ENCODE peak calls at places on chromosomes 3 and 15, in seven cellular contexts. One of them, this sample, is unnamed.

GRCh38 chr3:42031808-42032475 is 59.2 kb upstream of the TRAK1 start:
- DNase-seq in adrenal gland: no peak
- DNase-seq in epithelial cell of esophagus: no peak
- DNase-seq in brain microvascular endothelial cell: no peak
- DNase-seq in spleen: no peak
- DNase-seq in fibroblast of mammary gland: no peak
- DNase-seq in psoas muscle: no peak
- DNase-seq in this sample: peak; percentile 62

GRCh38 chr15:89383635-89384604 is 49.3 kb upstream of the POLG start:
- DNase-seq in adrenal gland: peak; percentile 40
- DNase-seq in epithelial cell of esophagus: peak; percentile 81
- DNase-seq in brain microvascular endothelial cell: no peak
- DNase-seq in spleen: peak; percentile 56
- DNase-seq in fibroblast of mammary gland: peak; percentile 53
- DNase-seq in psoas muscle: no peak
- DNase-seq in this sample: peak; percentile 38

GRCh38 chr15:63192604-63193206 is 3.3 kb downstream of the RAB8B start:
- DNase-seq in adrenal gland: no peak
- DNase-seq in epithelial cell of esophagus: no peak
- DNase-seq in brain microvascular endothelial cell: no peak
- DNase-seq in spleen: no peak
- DNase-seq in fibroblast of mammary gland: no peak
- DNase-seq in psoas muscle: no peak
- DNase-seq in this sample: no peak

GRCh38 chr15:78761020-78761419 is 50.2 kb downstream of the ADAMTS7 start:
- DNase-seq in adrenal gland: peak; percentile 19
- DNase-seq in epithelial cell of esophagus: no peak
- DNase-seq in brain microvascular endothelial cell: no peak
- DNase-seq in spleen: peak; percentile 82
- DNase-seq in fibroblast of mammary gland: no peak
- DNase-seq in psoas muscle: peak; percentile 11
- DNase-seq in this sample: no peak

GRCh38 chr15:64931381-64931780 is 19.7 kb downstream of the ANKDD1A start:
- DNase-seq in adrenal gland: no peak
- DNase-seq in epithelial cell of esophagus: no peak
- DNase-seq in brain microvascular endothelial cell: no peak
- DNase-seq in spleen: no peak
- DNase-seq in fibroblast of mammary gland: no peak
- DNase-seq in psoas muscle: no peak
- DNase-seq in this sample: no peak

GRCh38 chr3:189572249-189572648 is 58.9 kb upstream of the TP63 start:
- DNase-seq in adrenal gland: no peak
- DNase-seq in epithelial cell of esophagus: peak; percentile 90
- DNase-seq in brain microvascular endothelial cell: no peak
- DNase-seq in spleen: no peak
- DNase-seq in fibroblast of mammary gland: peak; percentile 34
- DNase-seq in psoas muscle: no peak
- DNase-seq in this sample: no peak

GRCh38 chr15:75455982-75456531 is 4.6 kb upstream of the SIN3A start:
- DNase-seq in adrenal gland: no peak
- DNase-seq in epithelial cell of esophagus: peak; percentile 84
- DNase-seq in brain microvascular endothelial cell: peak; percentile 46
- DNase-seq in spleen: no peak
- DNase-seq in fibroblast of mammary gland: peak; percentile 40
- DNase-seq in psoas muscle: no peak
- DNase-seq in this sample: peak; percentile 65

GRCh38 chr3:41323860-41324259 is 124.6 kb downstream of the CTNNB1 start:
- DNase-seq in adrenal gland: no peak
- DNase-seq in epithelial cell of esophagus: no peak
- DNase-seq in brain microvascular endothelial cell: no peak
- DNase-seq in spleen: no peak
- DNase-seq in fibroblast of mammary gland: no peak
- DNase-seq in psoas muscle: no peak
- DNase-seq in this sample: no peak

GRCh38 chr15:95017950-95018349 is 786.6 kb downstream of the MCTP2 start:
- DNase-seq in adrenal gland: peak; percentile 48
- DNase-seq in epithelial cell of esophagus: peak; percentile 39
- DNase-seq in brain microvascular endothelial cell: no peak
- DNase-seq in spleen: peak; percentile 85
- DNase-seq in fibroblast of mammary gland: no peak
- DNase-seq in psoas muscle: peak; percentile 27
- DNase-seq in this sample: peak; percentile 15

GRCh38 chr15:69018951-69019350 is 4.5 kb downstream of the NOX5 start:
- DNase-seq in adrenal gland: no peak
- DNase-seq in epithelial cell of esophagus: no peak
- DNase-seq in brain microvascular endothelial cell: no peak
- DNase-seq in spleen: no peak
- DNase-seq in fibroblast of mammary gland: no peak
- DNase-seq in psoas muscle: no peak
- DNase-seq in this sample: no peak

GRCh38 chr3:65575376-65575840 is 463.3 kb downstream of the MAGI1 start:
- DNase-seq in adrenal gland: no peak
- DNase-seq in epithelial cell of esophagus: peak; percentile 93
- DNase-seq in brain microvascular endothelial cell: peak; percentile 57
- DNase-seq in spleen: no peak
- DNase-seq in fibroblast of mammary gland: peak; percentile 82
- DNase-seq in psoas muscle: no peak
- DNase-seq in this sample: peak; percentile 65

GRCh38 chr15:33243393-33243792 is 48.9 kb upstream of the FMN1 start:
- DNase-seq in adrenal gland: no peak
- DNase-seq in epithelial cell of esophagus: peak; percentile 72
- DNase-seq in brain microvascular endothelial cell: peak; percentile 48
- DNase-seq in spleen: no peak
- DNase-seq in fibroblast of mammary gland: peak; percentile 36
- DNase-seq in psoas muscle: no peak
- DNase-seq in this sample: peak; percentile 64

GRCh38 chr3:50258979-50259378 is 10.0 kb upstream of the SEMA3B start:
- DNase-seq in adrenal gland: no peak
- DNase-seq in epithelial cell of esophagus: no peak
- DNase-seq in brain microvascular endothelial cell: no peak
- DNase-seq in spleen: no peak
- DNase-seq in fibroblast of mammary gland: no peak
- DNase-seq in psoas muscle: no peak
- DNase-seq in this sample: no peak

GRCh38 chr3:30778923-30779322 is 115.5 kb downstream of the GADL1 start:
- DNase-seq in adrenal gland: no peak
- DNase-seq in epithelial cell of esophagus: peak; percentile 15
- DNase-seq in brain microvascular endothelial cell: no peak
- DNase-seq in spleen: no peak
- DNase-seq in fibroblast of mammary gland: no peak
- DNase-seq in psoas muscle: no peak
- DNase-seq in this sample: no peak

GRCh38 chr3:170741756-170742530 is 128.1 kb downstream of the RPL22L1 start:
- DNase-seq in adrenal gland: no peak
- DNase-seq in epithelial cell of esophagus: no peak
- DNase-seq in brain microvascular endothelial cell: no peak
- DNase-seq in spleen: no peak
- DNase-seq in fibroblast of mammary gland: peak; percentile 75
- DNase-seq in psoas muscle: no peak
- DNase-seq in this sample: peak; percentile 18

GRCh38 chr3:13709706-13710105 is 160.8 kb downstream of the FBLN2 start:
- DNase-seq in adrenal gland: peak; percentile 1
- DNase-seq in epithelial cell of esophagus: no peak
- DNase-seq in brain microvascular endothelial cell: no peak
- DNase-seq in spleen: peak; percentile 17
- DNase-seq in fibroblast of mammary gland: no peak
- DNase-seq in psoas muscle: no peak
- DNase-seq in this sample: no peak

GRCh38 chr3:191257286-191257685 is 58.2 kb downstream of the OSTN start:
- DNase-seq in adrenal gland: no peak
- DNase-seq in epithelial cell of esophagus: no peak
- DNase-seq in brain microvascular endothelial cell: no peak
- DNase-seq in spleen: no peak
- DNase-seq in fibroblast of mammary gland: no peak
- DNase-seq in psoas muscle: no peak
- DNase-seq in this sample: no peak

GRCh38 chr3:22734756-22735155 is 468.4 kb upstream of the UBE2E2 start:
- DNase-seq in adrenal gland: no peak
- DNase-seq in epithelial cell of esophagus: peak; percentile 67
- DNase-seq in brain microvascular endothelial cell: no peak
- DNase-seq in spleen: no peak
- DNase-seq in fibroblast of mammary gland: peak; percentile 14
- DNase-seq in psoas muscle: no peak
- DNase-seq in this sample: no peak

GRCh38 chr3:24514139-24514538 is 19.5 kb upstream of the THRB start:
- DNase-seq in adrenal gland: no peak
- DNase-seq in epithelial cell of esophagus: no peak
- DNase-seq in brain microvascular endothelial cell: no peak
- DNase-seq in spleen: no peak
- DNase-seq in fibroblast of mammary gland: no peak
- DNase-seq in psoas muscle: no peak
- DNase-seq in this sample: no peak

GRCh38 chr15:100763764-100764750 is 115.6 kb upstream of the ALDH1A3 start:
- DNase-seq in adrenal gland: no peak
- DNase-seq in epithelial cell of esophagus: no peak
- DNase-seq in brain microvascular endothelial cell: peak; percentile 30
- DNase-seq in spleen: peak; percentile 67
- DNase-seq in fibroblast of mammary gland: peak; percentile 43
- DNase-seq in psoas muscle: no peak
- DNase-seq in this sample: no peak

GRCh38 chr3:48656841-48657281 is 5.8 kb downstream of the CELSR3 start:
- DNase-seq in adrenal gland: no peak
- DNase-seq in epithelial cell of esophagus: no peak
- DNase-seq in brain microvascular endothelial cell: no peak
- DNase-seq in spleen: no peak
- DNase-seq in fibroblast of mammary gland: no peak
- DNase-seq in psoas muscle: no peak
- DNase-seq in this sample: no peak

GRCh38 chr3:20039765-20040475 is at the start of gene KAT2B:
- DNase-seq in adrenal gland: peak; percentile 86
- DNase-seq in epithelial cell of esophagus: peak; percentile 63
- DNase-seq in brain microvascular endothelial cell: peak; percentile 36
- DNase-seq in spleen: peak; percentile 97
- DNase-seq in fibroblast of mammary gland: peak; percentile 45
- DNase-seq in psoas muscle: peak; percentile 81
- DNase-seq in this sample: peak; percentile 82

GRCh38 chr3:158810823-158811425 is 9.1 kb downstream of the MFSD1 start:
- DNase-seq in adrenal gland: no peak
- DNase-seq in epithelial cell of esophagus: peak; percentile 80
- DNase-seq in brain microvascular endothelial cell: no peak
- DNase-seq in spleen: no peak
- DNase-seq in fibroblast of mammary gland: no peak
- DNase-seq in psoas muscle: no peak
- DNase-seq in this sample: no peak

GRCh38 chr3:94130690-94131089 is 67.8 kb downstream of the NSUN3 start:
- DNase-seq in adrenal gland: no peak
- DNase-seq in epithelial cell of esophagus: no peak
- DNase-seq in brain microvascular endothelial cell: no peak
- DNase-seq in spleen: no peak
- DNase-seq in fibroblast of mammary gland: no peak
- DNase-seq in psoas muscle: no peak
- DNase-seq in this sample: no peak

GRCh38 chr15:24898715-24899278 is 56.0 kb upstream of the SNRPN start:
- DNase-seq in adrenal gland: no peak
- DNase-seq in epithelial cell of esophagus: no peak
- DNase-seq in brain microvascular endothelial cell: no peak
- DNase-seq in spleen: no peak
- DNase-seq in fibroblast of mammary gland: no peak
- DNase-seq in psoas muscle: no peak
- DNase-seq in this sample: no peak

GRCh38 chr3:123451186-123451585 is 2.3 kb upstream of the ADCY5 start:
- DNase-seq in adrenal gland: no peak
- DNase-seq in epithelial cell of esophagus: no peak
- DNase-seq in brain microvascular endothelial cell: no peak
- DNase-seq in spleen: peak; percentile 11
- DNase-seq in fibroblast of mammary gland: no peak
- DNase-seq in psoas muscle: no peak
- DNase-seq in this sample: no peak

GRCh38 chr3:123447749-123448502 is 964 bp downstream of the ADCY5 start:
- DNase-seq in adrenal gland: peak; percentile 22
- DNase-seq in epithelial cell of esophagus: peak; percentile 33
- DNase-seq in brain microvascular endothelial cell: no peak
- DNase-seq in spleen: no peak
- DNase-seq in fibroblast of mammary gland: no peak
- DNase-seq in psoas muscle: no peak
- DNase-seq in this sample: no peak

GRCh38 chr3:123448503-123449091 is at the start of gene ADCY5:
- DNase-seq in adrenal gland: peak; percentile 28
- DNase-seq in epithelial cell of esophagus: peak; percentile 7
- DNase-seq in brain microvascular endothelial cell: no peak
- DNase-seq in spleen: peak; percentile 79
- DNase-seq in fibroblast of mammary gland: no peak
- DNase-seq in psoas muscle: peak; percentile 19
- DNase-seq in this sample: peak; percentile 5

GRCh38 chr3:123449092-123449985 is 449 bp upstream of the ADCY5 start:
- DNase-seq in adrenal gland: peak; percentile 30
- DNase-seq in epithelial cell of esophagus: peak; percentile 11
- DNase-seq in brain microvascular endothelial cell: no peak
- DNase-seq in spleen: peak; percentile 74
- DNase-seq in fibroblast of mammary gland: peak; percentile 4
- DNase-seq in psoas muscle: peak; percentile 40
- DNase-seq in this sample: peak; percentile 12

GRCh38 chr3:123449986-123450474 is 1.1 kb upstream of the ADCY5 start:
- DNase-seq in adrenal gland: no peak
- DNase-seq in epithelial cell of esophagus: no peak
- DNase-seq in brain microvascular endothelial cell: no peak
- DNase-seq in spleen: no peak
- DNase-seq in fibroblast of mammary gland: no peak
- DNase-seq in psoas muscle: peak; percentile 21
- DNase-seq in this sample: no peak
- H3K4me3 ChIP-seq in adrenal gland: no peak overlapping the region
- H3K4me3 ChIP-seq in epithelial cell of esophagus: peak overlapping the region; percentile 7
- H3K4me3 ChIP-seq in brain microvascular endothelial cell: peak overlapping the region; percentile 56
- H3K4me3 ChIP-seq in spleen: no peak overlapping the region
- H3K4me3 ChIP-seq in fibroblast of mammary gland: peak overlapping the region; percentile 41
- H3K4me3 ChIP-seq in psoas muscle: peak overlapping the region; percentile 72
- H3K4me3 ChIP-seq in this sample: peak overlapping the region; percentile 57

GRCh38 chr15:70492240-70493177 is 270.8 kb downstream of the UACA start:
- DNase-seq in adrenal gland: peak; percentile 34
- DNase-seq in epithelial cell of esophagus: peak; percentile 83
- DNase-seq in brain microvascular endothelial cell: peak; percentile 91
- DNase-seq in spleen: peak; percentile 94
- DNase-seq in fibroblast of mammary gland: peak; percentile 90
- DNase-seq in psoas muscle: peak; percentile 57
- DNase-seq in this sample: peak; percentile 94
- H3K4me3 ChIP-seq in adrenal gland: no peak overlapping the region
- H3K4me3 ChIP-seq in epithelial cell of esophagus: no peak overlapping the region
- H3K4me3 ChIP-seq in brain microvascular endothelial cell: no peak overlapping the region
- H3K4me3 ChIP-seq in spleen: peak overlapping the region; percentile 5
- H3K4me3 ChIP-seq in fibroblast of mammary gland: no peak overlapping the region
- H3K4me3 ChIP-seq in psoas muscle: no peak overlapping the region
- H3K4me3 ChIP-seq in this sample: no peak overlapping the region

GRCh38 chr3:45434996-45435395 is 46.6 kb downstream of the LARS2 start:
- DNase-seq in adrenal gland: no peak
- DNase-seq in epithelial cell of esophagus: peak; percentile 71
- DNase-seq in brain microvascular endothelial cell: no peak
- DNase-seq in spleen: no peak
- DNase-seq in fibroblast of mammary gland: no peak
- DNase-seq in psoas muscle: no peak
- DNase-seq in this sample: no peak
- H3K4me3 ChIP-seq in adrenal gland: no peak overlapping the region
- H3K4me3 ChIP-seq in epithelial cell of esophagus: no peak overlapping the region
- H3K4me3 ChIP-seq in brain microvascular endothelial cell: no peak overlapping the region
- H3K4me3 ChIP-seq in spleen: no peak overlapping the region
- H3K4me3 ChIP-seq in fibroblast of mammary gland: no peak overlapping the region
- H3K4me3 ChIP-seq in psoas muscle: no peak overlapping the region
- H3K4me3 ChIP-seq in this sample: no peak overlapping the region

DNA sequence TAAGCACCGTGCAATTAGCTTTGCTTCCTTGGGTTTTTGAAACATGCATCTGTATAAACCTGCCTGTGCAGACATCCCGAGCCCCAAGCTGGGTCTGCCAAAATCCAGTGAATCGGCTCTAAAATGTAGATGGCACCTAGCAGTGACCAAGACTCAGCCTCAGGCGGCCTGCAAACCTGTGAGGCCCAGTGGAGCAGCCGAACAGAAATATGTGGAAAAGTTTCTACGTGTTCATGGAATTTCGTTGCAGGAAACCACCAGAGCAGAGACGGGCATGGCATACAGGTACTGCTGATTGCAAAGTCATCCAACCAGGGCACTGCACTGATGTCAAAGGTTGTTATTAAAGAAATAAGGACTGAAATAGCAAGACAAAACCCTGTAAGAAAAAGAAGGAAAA is 22.8 kb downstream of the KCNAB1 start:
- DNase-seq in adrenal gland: no peak
- DNase-seq in epithelial cell of esophagus: no peak
- DNase-seq in brain microvascular endothelial cell: no peak
- DNase-seq in spleen: no peak
- DNase-seq in fibroblast of mammary gland: no peak
- DNase-seq in psoas muscle: no peak
- DNase-seq in this sample: no peak
- H3K4me3 ChIP-seq in adrenal gland: no peak overlapping the region
- H3K4me3 ChIP-seq in epithelial cell of esophagus: no peak overlapping the region
- H3K4me3 ChIP-seq in brain microvascular endothelial cell: no peak overlapping the region
- H3K4me3 ChIP-seq in spleen: no peak overlapping the region
- H3K4me3 ChIP-seq in fibroblast of mammary gland: no peak overlapping the region
- H3K4me3 ChIP-seq in psoas muscle: peak overlapping the region; percentile 31
- H3K4me3 ChIP-seq in this sample: no peak overlapping the region